ENCODE peak calls at places on chromosomes 12 and 14, in seven cellular contexts. I is MM.1S, T is T-helper 9 cell, Q is nephron progenitor cell, N is H7, Z is T-helper 17 cell, J is activated T-helper 1 cell treated with Interleukin-2 at 50 U/mL for 16 hours. A is an unnamed sample.

GRCh38 chr12:50749459-50749882 is 14.4 kb upstream of the ATF1 start:
- DNase-seq in T (no peak), I (no peak), Q (no peak), J (no peak), Z (no peak), N (no peak), A (no peak)

GRCh38 chr14:69910871-69911270 is 31.7 kb downstream of the SMOC1 start:
- DNase-seq in J (no peak), Z (no peak), T (no peak), I (no peak), Q (no peak), N (no peak), A (no peak)

GRCh38 chr12:121033625-121034349 is 5.3 kb downstream of the OASL start:
- DNase-seq in T (peak; percentile 40), I (no peak), Q (no peak), J (peak; percentile 43), N (no peak), Z (no peak), A (no peak)

GRCh38 chr14:94345344-94346072 is 22.4 kb upstream of the SERPINA6 start:
- DNase-seq in I (no peak), Q (no peak), Z (no peak), N (no peak), T (no peak), J (no peak), A (no peak)

GRCh38 chr12:131331148-131331750 is 377.5 kb downstream of the ADGRD1 start:
- DNase-seq in J (no peak), T (no peak), Z (no peak), Q (no peak), I (no peak), N (no peak), A (no peak)

GRCh38 chr12:12749433-12749832 is 32.3 kb downstream of the CDKN1B start:
- DNase-seq in Q (no peak), N (no peak), T (no peak), Z (no peak), J (no peak), I (no peak), A (no peak)

GRCh38 chr12:122965356-122965755 is 907 bp downstream of the ABCB9 start:
- DNase-seq in T (no peak), Z (no peak), Q (no peak), J (no peak), I (no peak), N (peak; percentile 76), A (no peak)

GRCh38 chr14:48598458-48598857 is 923.1 kb upstream of the MDGA2 start:
- DNase-seq in J (no peak), Q (no peak), I (no peak), Z (no peak), T (no peak), N (no peak), A (no peak)

GRCh38 chr12:52331833-52332232 is 10.6 kb upstream of the KRT83 start:
- DNase-seq in N (no peak), T (no peak), J (no peak), Q (no peak), I (no peak), Z (no peak), A (no peak)

GRCh38 chr12:54526800-54527630 is 22.4 kb upstream of the PDE1B start:
- DNase-seq in Z (no peak), N (peak; percentile 61), T (peak; percentile 21), I (peak; percentile 12), Q (peak; percentile 81), J (no peak), A (peak; percentile 47)

GRCh38 chr12:46963977-46964376 is 115.4 kb upstream of the PCED1B start:
- DNase-seq in T (no peak), Q (no peak), Z (no peak), N (no peak), J (no peak), I (no peak), A (no peak)

GRCh38 chr12:52836042-52836466 is 1.9 kb upstream of the KRT79 start:
- DNase-seq in T (no peak), I (no peak), N (no peak), Q (no peak), J (peak; percentile 11), Z (no peak), A (no peak)

GRCh38 chr14:36498938-36499337 is 21.1 kb downstream of the NKX2-1 start:
- DNase-seq in Q (no peak), T (no peak), Z (no peak), N (no peak), I (no peak), J (no peak), A (no peak)

GRCh38 chr12:95218164-95218851 is 701 bp downstream of the VEZT start:
- DNase-seq in T (peak; percentile 6), I (peak; percentile 57), Q (no peak), N (no peak), J (no peak), Z (no peak), A (peak; percentile 79)

GRCh38 chr12:30694412-30694955 is 1.2 kb downstream of the IPO8 start:
- DNase-seq in N (no peak), J (no peak), I (peak; percentile 60), T (no peak), Q (no peak), Z (no peak), A (peak; percentile 50)

GRCh38 chr14:67270933-67271332 is 29.7 kb downstream of the PALS1 start:
- DNase-seq in J (no peak), N (no peak), I (no peak), Z (no peak), Q (no peak), T (no peak), A (no peak)

GRCh38 chr14:53814371-53814770 is 142.3 kb downstream of the BMP4 start:
- DNase-seq in J (no peak), N (no peak), T (no peak), Q (no peak), I (no peak), Z (no peak), A (no peak)

GRCh38 chr14:19974844-19975243 is 547 bp upstream of the OR4K15 start:
- DNase-seq in Z (no peak), N (no peak), T (no peak), Q (no peak), J (peak; percentile 7), I (no peak), A (no peak)

GRCh38 chr14:79949906-79950305 is 261.4 kb downstream of the DIO2 start:
- DNase-seq in N (no peak), Q (no peak), Z (no peak), J (no peak), I (no peak), T (no peak), A (no peak)

GRCh38 chr12:66247741-66248140 is 54.6 kb upstream of the HELB start:
- DNase-seq in Z (no peak), Q (no peak), I (no peak), J (no peak), T (no peak), N (no peak), A (no peak)

GRCh38 chr12:76764856-76765255 is 941 bp downstream of the ZDHHC17 start:
- DNase-seq in Q (no peak), I (peak; percentile 12), J (no peak), Z (no peak), N (no peak), T (no peak), A (peak; percentile 14)

GRCh38 chr12:94730846-94731245 is 80.5 kb upstream of the TMCC3 start:
- DNase-seq in Q (no peak), J (no peak), Z (no peak), T (no peak), I (no peak), N (no peak), A (no peak)

GRCh38 chr12:108266131-108266530 is 73.0 kb downstream of the CMKLR1 start:
- DNase-seq in Z (no peak), N (no peak), J (no peak), Q (no peak), T (no peak), I (no peak), A (no peak)

A was measured in OCI-LY7.